ENCODE peak calls at places on chromosomes 13 and 19, in nine cellular contexts. One of them, this sample, is unnamed.
A peak's percentile ranks its signal among the peaks of the same experiment; 100 is the strongest.

GRCh38 chr19:18112989-18113478 is 15.5 kb downstream of the MAST3 start:
- DNase-seq in sigmoid colon: peak; percentile 90
- DNase-seq in stomach: peak; percentile 87
- DNase-seq in prostate gland: peak; percentile 81
- DNase-seq in transverse colon: peak; percentile 91
- DNase-seq in vagina: no peak
- DNase-seq in breast epithelium: peak; percentile 73
- DNase-seq in HCT116: peak; percentile 51
- DNase-seq in endothelial cell of umbilical vein: peak; percentile 80
- DNase-seq in this sample: no peak

GRCh38 chr13:38849316-38849715 is 141.3 kb downstream of the STOML3 start:
- DNase-seq in sigmoid colon: no peak
- DNase-seq in stomach: no peak
- DNase-seq in prostate gland: no peak
- DNase-seq in transverse colon: no peak
- DNase-seq in vagina: no peak
- DNase-seq in breast epithelium: no peak
- DNase-seq in HCT116: no peak
- DNase-seq in endothelial cell of umbilical vein: no peak
- DNase-seq in this sample: no peak

GRCh38 chr13:107202371-107203023 is 634.6 kb upstream of the ARGLU1 start:
- DNase-seq in sigmoid colon: no peak
- DNase-seq in stomach: peak; percentile 36
- DNase-seq in prostate gland: no peak
- DNase-seq in transverse colon: no peak
- DNase-seq in vagina: no peak
- DNase-seq in breast epithelium: peak; percentile 41
- DNase-seq in HCT116: no peak
- DNase-seq in endothelial cell of umbilical vein: peak; percentile 99
- DNase-seq in this sample: no peak

GRCh38 chr13:59880468-59880867 is 283.3 kb downstream of the DIAPH3 start:
- DNase-seq in sigmoid colon: no peak
- DNase-seq in stomach: no peak
- DNase-seq in prostate gland: no peak
- DNase-seq in transverse colon: no peak
- DNase-seq in vagina: no peak
- DNase-seq in breast epithelium: no peak
- DNase-seq in HCT116: no peak
- DNase-seq in endothelial cell of umbilical vein: no peak
- DNase-seq in this sample: no peak

GRCh38 chr19:46232029-46232428 is 2.5 kb downstream of the IGFL1 start:
- DNase-seq in sigmoid colon: no peak
- DNase-seq in stomach: peak; percentile 45
- DNase-seq in prostate gland: peak; percentile 57
- DNase-seq in transverse colon: no peak
- DNase-seq in vagina: no peak
- DNase-seq in breast epithelium: peak; percentile 49
- DNase-seq in HCT116: no peak
- DNase-seq in endothelial cell of umbilical vein: no peak
- DNase-seq in this sample: no peak

GRCh38 chr13:29763426-29764180 is 86.8 kb downstream of the UBL3 start:
- DNase-seq in sigmoid colon: no peak
- DNase-seq in stomach: no peak
- DNase-seq in prostate gland: no peak
- DNase-seq in transverse colon: peak; percentile 41
- DNase-seq in vagina: no peak
- DNase-seq in breast epithelium: no peak
- DNase-seq in HCT116: no peak
- DNase-seq in endothelial cell of umbilical vein: no peak
- DNase-seq in this sample: no peak

GRCh38 chr13:99263386-99263785 is 5.2 kb upstream of the GPR18 start:
- DNase-seq in sigmoid colon: no peak
- DNase-seq in stomach: no peak
- DNase-seq in prostate gland: no peak
- DNase-seq in transverse colon: no peak
- DNase-seq in vagina: no peak
- DNase-seq in breast epithelium: no peak
- DNase-seq in HCT116: no peak
- DNase-seq in endothelial cell of umbilical vein: no peak
- DNase-seq in this sample: no peak

GRCh38 chr13:48954086-48954485 is 21.6 kb upstream of the FNDC3A start:
- DNase-seq in sigmoid colon: no peak
- DNase-seq in stomach: no peak
- DNase-seq in prostate gland: no peak
- DNase-seq in transverse colon: no peak
- DNase-seq in vagina: no peak
- DNase-seq in breast epithelium: no peak
- DNase-seq in HCT116: no peak
- DNase-seq in endothelial cell of umbilical vein: no peak
- DNase-seq in this sample: no peak

GRCh38 chr13:74886496-74886895 is 595.5 kb downstream of the TBC1D4 start:
- DNase-seq in sigmoid colon: no peak
- DNase-seq in stomach: no peak
- DNase-seq in prostate gland: no peak
- DNase-seq in transverse colon: no peak
- DNase-seq in vagina: no peak
- DNase-seq in breast epithelium: no peak
- DNase-seq in HCT116: no peak
- DNase-seq in endothelial cell of umbilical vein: no peak
- DNase-seq in this sample: no peak

GRCh38 chr19:55247621-55248099 is 11.2 kb downstream of the PPP6R1 start:
- DNase-seq in sigmoid colon: no peak
- DNase-seq in stomach: no peak
- DNase-seq in prostate gland: no peak
- DNase-seq in transverse colon: peak; percentile 58
- DNase-seq in vagina: no peak
- DNase-seq in breast epithelium: no peak
- DNase-seq in HCT116: no peak
- DNase-seq in endothelial cell of umbilical vein: no peak
- DNase-seq in this sample: no peak

GRCh38 chr19:11693505-11694499 is 44.9 kb downstream of the ZNF823 start:
- DNase-seq in sigmoid colon: no peak
- DNase-seq in stomach: no peak
- DNase-seq in prostate gland: no peak
- DNase-seq in transverse colon: no peak
- DNase-seq in vagina: no peak
- DNase-seq in breast epithelium: no peak
- DNase-seq in HCT116: peak; percentile 56
- DNase-seq in endothelial cell of umbilical vein: no peak
- DNase-seq in this sample: no peak

GRCh38 chr19:50414850-50415660 is 3.7 kb upstream of the SPIB start:
- DNase-seq in sigmoid colon: peak; percentile 86
- DNase-seq in stomach: peak; percentile 79
- DNase-seq in prostate gland: peak; percentile 48
- DNase-seq in transverse colon: peak; percentile 83
- DNase-seq in vagina: no peak
- DNase-seq in breast epithelium: peak; percentile 27
- DNase-seq in HCT116: peak; percentile 16
- DNase-seq in endothelial cell of umbilical vein: peak; percentile 60
- DNase-seq in this sample: peak; percentile 94

GRCh38 chr19:30052122-30053075 is 110.4 kb downstream of the URI1 start:
- DNase-seq in sigmoid colon: no peak
- DNase-seq in stomach: no peak
- DNase-seq in prostate gland: no peak
- DNase-seq in transverse colon: no peak
- DNase-seq in vagina: no peak
- DNase-seq in breast epithelium: no peak
- DNase-seq in HCT116: no peak
- DNase-seq in endothelial cell of umbilical vein: no peak
- DNase-seq in this sample: no peak

GRCh38 chr19:30056580-30056979 is 114.5 kb downstream of the URI1 start:
- DNase-seq in sigmoid colon: no peak
- DNase-seq in stomach: no peak
- DNase-seq in prostate gland: no peak
- DNase-seq in transverse colon: no peak
- DNase-seq in vagina: no peak
- DNase-seq in breast epithelium: no peak
- DNase-seq in HCT116: no peak
- DNase-seq in endothelial cell of umbilical vein: no peak
- DNase-seq in this sample: no peak

GRCh38 chr19:30054210-30054609 is 112.2 kb downstream of the URI1 start:
- DNase-seq in sigmoid colon: no peak
- DNase-seq in stomach: no peak
- DNase-seq in prostate gland: no peak
- DNase-seq in transverse colon: no peak
- DNase-seq in vagina: no peak
- DNase-seq in breast epithelium: no peak
- DNase-seq in HCT116: no peak
- DNase-seq in endothelial cell of umbilical vein: no peak
- DNase-seq in this sample: no peak

GRCh38 chr19:30049844-30050667 is 108.0 kb downstream of the URI1 start:
- DNase-seq in sigmoid colon: no peak
- DNase-seq in stomach: no peak
- DNase-seq in prostate gland: no peak
- DNase-seq in transverse colon: no peak
- DNase-seq in vagina: no peak
- DNase-seq in breast epithelium: no peak
- DNase-seq in HCT116: no peak
- DNase-seq in endothelial cell of umbilical vein: no peak
- DNase-seq in this sample: no peak

DNA sequence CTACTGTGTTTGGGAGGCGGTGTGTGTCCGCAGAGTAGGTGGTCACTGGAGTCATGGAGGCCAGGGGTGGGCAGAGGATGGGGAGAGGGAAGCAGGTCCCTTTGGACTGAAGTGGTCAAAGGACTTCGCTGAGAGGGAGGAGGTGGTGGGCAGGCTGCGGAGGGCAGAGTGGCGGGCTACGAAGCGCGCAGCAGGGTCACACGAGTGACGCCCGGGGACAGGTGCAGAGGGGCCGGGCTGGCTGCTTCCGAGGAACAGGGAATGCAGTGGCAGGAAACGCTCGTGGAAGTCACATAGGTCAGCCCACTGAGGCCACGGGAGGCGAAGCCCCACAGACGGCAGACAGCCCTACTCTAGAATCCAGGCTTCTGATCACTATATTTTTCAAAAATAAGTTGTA is 111.5 kb downstream of the URI1 start:
- DNase-seq in sigmoid colon: no peak
- DNase-seq in stomach: no peak
- DNase-seq in prostate gland: no peak
- DNase-seq in transverse colon: no peak
- DNase-seq in vagina: no peak
- DNase-seq in breast epithelium: no peak
- DNase-seq in HCT116: no peak
- DNase-seq in endothelial cell of umbilical vein: no peak
- DNase-seq in this sample: no peak
- TF ChIP-seq POLR2AphosphoS5 in sigmoid colon: no peak
- TF ChIP-seq POLR2AphosphoS5 in stomach: no peak
- TF ChIP-seq POLR2AphosphoS5 in prostate gland: no peak
- TF ChIP-seq POLR2AphosphoS5 in transverse colon: no peak
- TF ChIP-seq POLR2AphosphoS5 in vagina: no peak
- TF ChIP-seq POLR2AphosphoS5 in breast epithelium: no peak
- TF ChIP-seq POLR2AphosphoS5 in HCT116: no peak
- TF ChIP-seq POLR2AphosphoS5 in endothelial cell of umbilical vein: no peak
- TF ChIP-seq POLR2AphosphoS5 in this sample: no peak

GRCh38 chr13:113446488-113446854 is 6.8 kb downstream of the ADPRHL1 start:
- DNase-seq in sigmoid colon: no peak
- DNase-seq in stomach: no peak
- DNase-seq in prostate gland: no peak
- DNase-seq in transverse colon: no peak
- DNase-seq in vagina: no peak
- DNase-seq in breast epithelium: no peak
- DNase-seq in HCT116: no peak
- DNase-seq in endothelial cell of umbilical vein: no peak
- DNase-seq in this sample: no peak

GRCh38 chr13:113448545-113448884 is 4.8 kb downstream of the ADPRHL1 start:
- DNase-seq in sigmoid colon: peak; percentile 44
- DNase-seq in stomach: peak; percentile 70
- DNase-seq in prostate gland: no peak
- DNase-seq in transverse colon: peak; percentile 47
- DNase-seq in vagina: no peak
- DNase-seq in breast epithelium: no peak
- DNase-seq in HCT116: peak; percentile 22
- DNase-seq in endothelial cell of umbilical vein: no peak
- DNase-seq in this sample: no peak

GRCh38 chr13:113443991-113444390 is 9.3 kb downstream of the ADPRHL1 start:
- DNase-seq in sigmoid colon: peak; percentile 42
- DNase-seq in stomach: no peak
- DNase-seq in prostate gland: no peak
- DNase-seq in transverse colon: no peak
- DNase-seq in vagina: no peak
- DNase-seq in breast epithelium: no peak
- DNase-seq in HCT116: no peak
- DNase-seq in endothelial cell of umbilical vein: no peak
- DNase-seq in this sample: no peak

GRCh38 chr13:113447596-113447995 is 5.7 kb downstream of the ADPRHL1 start:
- DNase-seq in sigmoid colon: peak; percentile 24
- DNase-seq in stomach: no peak
- DNase-seq in prostate gland: no peak
- DNase-seq in transverse colon: no peak
- DNase-seq in vagina: no peak
- DNase-seq in breast epithelium: no peak
- DNase-seq in HCT116: no peak
- DNase-seq in endothelial cell of umbilical vein: no peak
- DNase-seq in this sample: no peak

GRCh38 chr13:113445791-113446487 is 7.3 kb downstream of the ADPRHL1 start:
- DNase-seq in sigmoid colon: peak; percentile 43
- DNase-seq in stomach: no peak
- DNase-seq in prostate gland: no peak
- DNase-seq in transverse colon: no peak
- DNase-seq in vagina: no peak
- DNase-seq in breast epithelium: no peak
- DNase-seq in HCT116: no peak
- DNase-seq in endothelial cell of umbilical vein: no peak
- DNase-seq in this sample: no peak
- TF ChIP-seq POLR2A in sigmoid colon: no peak
- TF ChIP-seq POLR2A in stomach: no peak
- TF ChIP-seq POLR2A in prostate gland: no peak
- TF ChIP-seq POLR2A in transverse colon: no peak
- TF ChIP-seq POLR2A in vagina: no peak
- TF ChIP-seq POLR2A in breast epithelium: no peak
- TF ChIP-seq POLR2A in HCT116: no peak
- TF ChIP-seq POLR2A in endothelial cell of umbilical vein: no peak
- TF ChIP-seq POLR2A in this sample: no peak

GRCh38 chr19:31391518-31391917 is 42.3 kb upstream of the TSHZ3 start:
- DNase-seq in sigmoid colon: no peak
- DNase-seq in stomach: no peak
- DNase-seq in prostate gland: no peak
- DNase-seq in transverse colon: no peak
- DNase-seq in vagina: no peak
- DNase-seq in breast epithelium: no peak
- DNase-seq in HCT116: no peak
- DNase-seq in endothelial cell of umbilical vein: no peak
- DNase-seq in this sample: no peak
- TF ChIP-seq POLR2AphosphoS5 in sigmoid colon: no peak
- TF ChIP-seq POLR2AphosphoS5 in stomach: no peak
- TF ChIP-seq POLR2AphosphoS5 in prostate gland: no peak
- TF ChIP-seq POLR2AphosphoS5 in transverse colon: no peak
- TF ChIP-seq POLR2AphosphoS5 in vagina: no peak
- TF ChIP-seq POLR2AphosphoS5 in breast epithelium: no peak
- TF ChIP-seq POLR2AphosphoS5 in HCT116: no peak
- TF ChIP-seq POLR2AphosphoS5 in endothelial cell of umbilical vein: no peak
- TF ChIP-seq POLR2AphosphoS5 in this sample: no peak

GRCh38 chr19:14118165-14119051 is 846 bp upstream of the PRKACA start:
- DNase-seq in sigmoid colon: peak; percentile 97
- DNase-seq in stomach: peak; percentile 63
- DNase-seq in prostate gland: peak; percentile 75
- DNase-seq in transverse colon: peak; percentile 73
- DNase-seq in vagina: peak; percentile 98
- DNase-seq in breast epithelium: peak; percentile 90
- DNase-seq in HCT116: no peak
- DNase-seq in endothelial cell of umbilical vein: peak; percentile 62
- DNase-seq in this sample: no peak
- TF ChIP-seq POLR2A in sigmoid colon: peak; percentile 48
- TF ChIP-seq POLR2A in stomach: no peak
- TF ChIP-seq POLR2A in prostate gland: peak; percentile 37
- TF ChIP-seq POLR2A in transverse colon: peak; percentile 52
- TF ChIP-seq POLR2A in vagina: peak; percentile 60
- TF ChIP-seq POLR2A in breast epithelium: peak; percentile 68
- TF ChIP-seq POLR2A in HCT116: no peak
- TF ChIP-seq POLR2A in endothelial cell of umbilical vein: peak; percentile 78
- TF ChIP-seq POLR2A in this sample: no peak

GRCh38 chr19:41958367-41959055 is 610 bp downstream of the RABAC1 start:
- DNase-seq in sigmoid colon: peak; percentile 90
- DNase-seq in stomach: peak; percentile 93
- DNase-seq in prostate gland: peak; percentile 87
- DNase-seq in transverse colon: peak; percentile 96
- DNase-seq in vagina: no peak
- DNase-seq in breast epithelium: peak; percentile 84
- DNase-seq in HCT116: peak; percentile 40
- DNase-seq in endothelial cell of umbilical vein: peak; percentile 85
- DNase-seq in this sample: peak; percentile 85
- TF ChIP-seq POLR2AphosphoS5 in sigmoid colon: peak; percentile 79
- TF ChIP-seq POLR2AphosphoS5 in stomach: peak; percentile 65
- TF ChIP-seq POLR2AphosphoS5 in prostate gland: peak; percentile 42
- TF ChIP-seq POLR2AphosphoS5 in transverse colon: peak; percentile 79
- TF ChIP-seq POLR2AphosphoS5 in vagina: no peak
- TF ChIP-seq POLR2AphosphoS5 in breast epithelium: no peak
- TF ChIP-seq POLR2AphosphoS5 in HCT116: peak; percentile 44
- TF ChIP-seq POLR2AphosphoS5 in endothelial cell of umbilical vein: peak; percentile 41
- TF ChIP-seq POLR2AphosphoS5 in this sample: peak; percentile 41

This sample was measured in GM12891.